ENCODE peak calls at places on chromosomes 7 and 10, in five cellular contexts. P is activated CD4-positive, alpha-beta T cell treated with anti-CD3 and anti-CD28 coated beads for 24 hours; I is activated T-helper 1 cell treated with Interleukin-2 at 50 U/mL for 16 hours; Z is central memory CD4-positive, alpha-beta T cell; J is nucleus accumbens. C is an unnamed sample.

GRCh38 chr7:148973256-148973655 is 55.0 kb downstream of the PDIA4 start:
- DNase-seq in P (no peak), I (no peak), J (no peak), Z (no peak), C (no peak)

GRCh38 chr10:68897336-68897741 is 3.8 kb upstream of the DDX50 start:
- DNase-seq in Z (peak; percentile 26), J (no peak), I (no peak), P (no peak), C (no peak)

GRCh38 chr10:122140941-122141623 is 130.0 kb upstream of the BTBD16 start:
- DNase-seq in Z (no peak), P (no peak), J (no peak), I (no peak), C (no peak)

GRCh38 chr10:102696736-102697135 is 17.5 kb downstream of the ARL3 start:
- DNase-seq in I (no peak), J (no peak), Z (no peak), P (no peak), C (no peak)

GRCh38 chr10:70558871-70559810 is 43.4 kb downstream of the PRF1 start:
- DNase-seq in I (peak; percentile 27), J (no peak), Z (peak; percentile 42), P (peak; percentile 48), C (peak; percentile 66)

GRCh38 chr7:152571031-152571430 is 104.9 kb downstream of the XRCC2 start:
- DNase-seq in J (no peak), I (no peak), P (no peak), Z (no peak), C (no peak)

GRCh38 chr7:96402913-96403312 is 81.0 kb upstream of the SLC25A13 start:
- DNase-seq in P (no peak), J (no peak), I (no peak), Z (no peak), C (no peak)

GRCh38 chr10:1544209-1544673 is 193.1 kb downstream of the ADARB2 start:
- DNase-seq in Z (no peak), I (no peak), P (no peak), J (no peak), C (no peak)

GRCh38 chr7:22183522-22184280 is 173.3 kb downstream of the RAPGEF5 start:
- DNase-seq in Z (no peak), J (no peak), P (no peak), I (no peak), C (no peak)